ENCODE peak calls at places on chromosomes 11 and 22, in five cellular contexts. One of them, this sample, is unnamed. For H3K4me1 and H3K9me3, the result is how much of the 10 kb centered on the place peaks cover.

GRCh38 chr11:72736452-72737069 is 15.6 kb downstream of the ARAP1 start:
- DNase-seq in fibroblast of lung: peak
- DNase-seq in tibial artery: peak
- DNase-seq in right lobe of liver: no peak
- DNase-seq in stomach: no peak
- DNase-seq in this sample: peak

GRCh38 chr22:30643055-30643875 is 7.7 kb downstream of the SLC35E4 start:
- DNase-seq in fibroblast of lung: no peak
- DNase-seq in tibial artery: no peak
- DNase-seq in right lobe of liver: no peak
- DNase-seq in stomach: no peak
- DNase-seq in this sample: no peak

GRCh38 chr11:126443120-126443519 is 87.6 kb downstream of the ST3GAL4 start:
- DNase-seq in fibroblast of lung: no peak
- DNase-seq in tibial artery: no peak
- DNase-seq in right lobe of liver: no peak
- DNase-seq in stomach: no peak
- DNase-seq in this sample: no peak

GRCh38 chr11:57340228-57340627 is 2.1 kb downstream of the P2RX3 start:
- DNase-seq in fibroblast of lung: peak
- DNase-seq in tibial artery: no peak
- DNase-seq in right lobe of liver: no peak
- DNase-seq in stomach: no peak
- DNase-seq in this sample: no peak

GRCh38 chr22:25838960-25839741 is 97.2 kb downstream of the MYO18B start:
- DNase-seq in fibroblast of lung: no peak
- DNase-seq in tibial artery: no peak
- DNase-seq in right lobe of liver: no peak
- DNase-seq in stomach: no peak
- DNase-seq in this sample: no peak

GRCh38 chr11:271316-271715 is 6.9 kb upstream of the NLRP6 start:
- DNase-seq in fibroblast of lung: no peak
- DNase-seq in tibial artery: no peak
- DNase-seq in right lobe of liver: no peak
- DNase-seq in stomach: no peak
- DNase-seq in this sample: no peak

GRCh38 chr11:69376155-69377028 is 82.4 kb downstream of the MYEOV start:
- DNase-seq in fibroblast of lung: no peak
- DNase-seq in tibial artery: no peak
- DNase-seq in right lobe of liver: peak
- DNase-seq in stomach: no peak
- DNase-seq in this sample: no peak

GRCh38 chr11:8168485-8169257 is at the start of gene RIC3:
- DNase-seq in fibroblast of lung: no peak
- DNase-seq in tibial artery: peak
- DNase-seq in right lobe of liver: peak
- DNase-seq in stomach: peak
- DNase-seq in this sample: peak

GRCh38 chr11:71218789-71219499 is 33.4 kb downstream of the SHANK2 start:
- DNase-seq in fibroblast of lung: no peak
- DNase-seq in tibial artery: peak
- DNase-seq in right lobe of liver: peak
- DNase-seq in stomach: no peak
- DNase-seq in this sample: no peak

GRCh38 chr11:102390667-102391449 is 43.8 kb downstream of the BIRC2 start:
- DNase-seq in fibroblast of lung: peak
- DNase-seq in tibial artery: peak
- DNase-seq in right lobe of liver: peak
- DNase-seq in stomach: peak
- DNase-seq in this sample: peak

GRCh38 chr11:91219501-91219900 is 996.7 kb upstream of the CHORDC1 start:
- DNase-seq in fibroblast of lung: peak
- DNase-seq in tibial artery: no peak
- DNase-seq in right lobe of liver: no peak
- DNase-seq in stomach: no peak
- DNase-seq in this sample: no peak

GRCh38 chr11:75815345-75815983 is 454 bp downstream of the UVRAG start:
- DNase-seq in fibroblast of lung: peak
- DNase-seq in tibial artery: peak
- DNase-seq in right lobe of liver: no peak
- DNase-seq in stomach: peak
- DNase-seq in this sample: peak

GRCh38 chr11:9862981-9863380 is 199.1 kb downstream of the SWAP70 start:
- DNase-seq in fibroblast of lung: no peak
- DNase-seq in tibial artery: no peak
- DNase-seq in right lobe of liver: no peak
- DNase-seq in stomach: no peak
- DNase-seq in this sample: no peak

GRCh38 chr22:38570841-38571364 is 920 bp upstream of the DMC1 start:
- DNase-seq in fibroblast of lung: peak
- DNase-seq in tibial artery: peak
- DNase-seq in right lobe of liver: no peak
- DNase-seq in stomach: peak
- DNase-seq in this sample: peak

GRCh38 chr11:130785376-130786110 is 130.7 kb downstream of the SNX19 start:
- DNase-seq in fibroblast of lung: peak
- DNase-seq in tibial artery: no peak
- DNase-seq in right lobe of liver: no peak
- DNase-seq in stomach: no peak
- DNase-seq in this sample: no peak

GRCh38 chr11:70174846-70175764 is 28.0 kb upstream of the FADD start:
- DNase-seq in fibroblast of lung: no peak
- DNase-seq in tibial artery: no peak
- DNase-seq in right lobe of liver: no peak
- DNase-seq in stomach: no peak
- DNase-seq in this sample: no peak

GRCh38 chr11:72113170-72113808 is 794 bp upstream of the ANAPC15 start:
- DNase-seq in fibroblast of lung: peak
- DNase-seq in tibial artery: no peak
- DNase-seq in right lobe of liver: no peak
- DNase-seq in stomach: no peak
- DNase-seq in this sample: no peak

GRCh38 chr22:45667486-45667885 is 4.1 kb upstream of the ATXN10 start:
- DNase-seq in fibroblast of lung: no peak
- DNase-seq in tibial artery: no peak
- DNase-seq in right lobe of liver: no peak
- DNase-seq in stomach: no peak
- DNase-seq in this sample: no peak

DNA sequence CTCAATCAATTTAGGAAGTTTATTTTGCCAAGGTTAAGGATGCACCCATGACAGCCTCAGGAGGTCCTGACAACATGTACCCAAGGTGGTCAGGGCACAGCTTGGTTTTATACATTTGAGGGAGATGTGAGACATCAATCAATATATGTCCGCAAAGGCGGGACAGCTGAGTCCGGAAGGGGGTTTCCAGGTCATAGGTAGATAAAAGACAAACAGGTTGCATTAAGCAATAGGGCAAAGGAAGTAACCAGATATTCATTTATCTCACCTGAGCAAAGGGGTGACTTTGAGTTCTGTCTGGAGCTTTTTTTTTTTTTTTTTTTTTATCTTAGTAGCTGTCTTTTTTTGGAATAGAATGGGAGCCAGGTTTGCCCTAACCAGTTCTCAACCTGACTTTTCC is 2.0 kb upstream of the TRIM34 start:
- DNase-seq in fibroblast of lung: no peak
- DNase-seq in tibial artery: no peak
- DNase-seq in right lobe of liver: no peak
- DNase-seq in stomach: no peak
- DNase-seq in this sample: no peak
- H3K4me1 ChIP-seq in fibroblast of lung: under half
- H3K4me1 ChIP-seq in tibial artery: under half
- H3K4me1 ChIP-seq in right lobe of liver: under half
- H3K4me1 ChIP-seq in stomach: under half
- H3K4me1 ChIP-seq in this sample: under half

GRCh38 chr22:49547751-49548239 is 279.9 kb downstream of the BRD1 start:
- DNase-seq in fibroblast of lung: no peak
- DNase-seq in tibial artery: peak
- DNase-seq in right lobe of liver: peak
- DNase-seq in stomach: no peak
- DNase-seq in this sample: no peak

GRCh38 chr22:49545606-49546005 is 282.1 kb downstream of the BRD1 start:
- DNase-seq in fibroblast of lung: no peak
- DNase-seq in tibial artery: no peak
- DNase-seq in right lobe of liver: peak
- DNase-seq in stomach: no peak
- DNase-seq in this sample: no peak

GRCh38 chr22:49549256-49549655 is 278.4 kb downstream of the BRD1 start:
- DNase-seq in fibroblast of lung: no peak
- DNase-seq in tibial artery: peak
- DNase-seq in right lobe of liver: peak
- DNase-seq in stomach: no peak
- DNase-seq in this sample: no peak

GRCh38 chr22:49548356-49549202 is 279.1 kb downstream of the BRD1 start:
- DNase-seq in fibroblast of lung: no peak
- DNase-seq in tibial artery: peak
- DNase-seq in right lobe of liver: peak
- DNase-seq in stomach: no peak
- DNase-seq in this sample: no peak

DNA sequence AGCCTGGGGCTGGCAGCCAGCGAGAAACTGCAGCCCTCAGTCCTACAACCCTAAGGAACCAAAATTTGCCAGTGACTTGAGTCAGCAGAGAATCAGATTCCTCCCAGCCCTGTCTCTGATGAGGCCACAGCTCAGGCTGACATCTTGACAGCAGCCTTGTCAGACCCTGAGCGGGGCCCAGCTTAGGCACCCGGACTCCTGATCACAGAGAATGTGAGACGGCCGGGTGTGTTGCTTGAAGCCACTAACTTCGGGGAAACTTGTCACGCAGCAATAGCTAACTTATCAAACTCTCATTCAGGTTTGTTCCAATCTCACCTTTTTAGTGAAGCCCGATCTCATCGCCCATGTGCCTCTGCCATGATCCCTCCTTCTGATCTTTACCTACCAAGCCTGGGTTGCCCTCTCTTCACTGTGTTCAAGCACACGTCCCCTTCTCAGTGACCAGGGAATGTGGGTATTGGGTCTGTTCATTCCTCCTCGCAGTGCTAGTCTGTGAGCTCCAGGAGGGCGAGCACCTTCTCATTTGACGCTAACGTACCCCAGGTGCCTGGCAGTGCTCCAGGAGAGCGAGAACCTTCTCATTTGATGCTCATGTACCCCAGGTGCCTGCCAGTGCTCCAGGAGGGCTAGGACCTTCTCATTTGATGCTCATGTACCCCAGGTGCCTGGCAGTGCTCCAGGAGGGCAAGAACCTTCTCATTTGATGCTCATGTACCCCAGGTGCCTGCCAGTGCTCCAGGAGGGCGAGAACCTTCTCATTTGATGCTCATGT is 280.7 kb downstream of the BRD1 start:
- DNase-seq in fibroblast of lung: no peak
- DNase-seq in tibial artery: peak
- DNase-seq in right lobe of liver: peak
- DNase-seq in stomach: no peak
- DNase-seq in this sample: no peak
- H3K9me3 ChIP-seq in fibroblast of lung: under half
- H3K9me3 ChIP-seq in tibial artery: under half
- H3K9me3 ChIP-seq in right lobe of liver: under half
- H3K9me3 ChIP-seq in stomach: under half
- H3K9me3 ChIP-seq in this sample: under half

GRCh38 chr11:119473226-119473625 is 50.3 kb upstream of the THY1 start:
- DNase-seq in fibroblast of lung: no peak
- DNase-seq in tibial artery: no peak
- DNase-seq in right lobe of liver: peak
- DNase-seq in stomach: no peak
- DNase-seq in this sample: no peak

GRCh38 chr11:119470316-119471266 is 47.6 kb upstream of the THY1 start:
- DNase-seq in fibroblast of lung: peak
- DNase-seq in tibial artery: peak
- DNase-seq in right lobe of liver: peak
- DNase-seq in stomach: no peak
- DNase-seq in this sample: no peak

GRCh38 chr11:119472186-119472855 is 49.3 kb upstream of the THY1 start:
- DNase-seq in fibroblast of lung: peak
- DNase-seq in tibial artery: no peak
- DNase-seq in right lobe of liver: peak
- DNase-seq in stomach: peak
- DNase-seq in this sample: no peak

GRCh38 chr11:119472856-119473222 is 49.9 kb upstream of the THY1 start:
- DNase-seq in fibroblast of lung: no peak
- DNase-seq in tibial artery: no peak
- DNase-seq in right lobe of liver: peak
- DNase-seq in stomach: no peak
- DNase-seq in this sample: no peak

GRCh38 chr11:119471329-119471728 is 48.4 kb upstream of the THY1 start:
- DNase-seq in fibroblast of lung: no peak
- DNase-seq in tibial artery: no peak
- DNase-seq in right lobe of liver: peak
- DNase-seq in stomach: no peak
- DNase-seq in this sample: no peak
- H3K4me1 ChIP-seq in fibroblast of lung: under half
- H3K4me1 ChIP-seq in tibial artery: under half
- H3K4me1 ChIP-seq in right lobe of liver: under half
- H3K4me1 ChIP-seq in stomach: under half
- H3K4me1 ChIP-seq in this sample: under half

GRCh38 chr22:47205081-47205491 is 442.6 kb downstream of the TBC1D22A start:
- DNase-seq in fibroblast of lung: no peak
- DNase-seq in tibial artery: no peak
- DNase-seq in right lobe of liver: peak
- DNase-seq in stomach: peak
- DNase-seq in this sample: no peak
- H3K9me3 ChIP-seq in fibroblast of lung: under half
- H3K9me3 ChIP-seq in tibial artery: under half
- H3K9me3 ChIP-seq in right lobe of liver: under half
- H3K9me3 ChIP-seq in stomach: under half
- H3K9me3 ChIP-seq in this sample: under half

This sample was measured in heart right ventricle.